ENCODE peak calls at places on chromosome 11, in nine cellular contexts. V is activated T-helper 2 cell treated with anti-CD3 and anti-CD28 coated beads, Interferon-gamma antibody, Interleukin-2, Interleukin-4, amounts not matched to agents 10 μg/mL and 5 μg/mL and 100 μg/mL, durations not matched to agents 14 hours and 24 hours and 36 hours; Q is EH; X is non-pigmented ciliary epithelial cell; J is endothelial cell; I is neural crest cell; P is natural killer cell treated with Interleukin-12 subunit alpha and Interleukin-12 subunit beta and Interleukin-15 and Interleukin-18, amount 100 ng/mL, for 72 hours; T is stimulated activated CD8-positive, alpha-beta memory T cell treated with anti-CD3 and anti-CD28 coated beads, Interleukin-4, amount 100 ng/mL, for 4 hours; U is activated effector memory CD4-positive, alpha-beta T cell treated with Interleukin-2 at 50 U/mL for 16 hours. R is an unnamed sample.

GRCh38 chr11:46180741-46181140 is 59.5 kb upstream of the PHF21A start:
- DNase-seq in I (no peak), J (no peak), X (no peak), U (no peak), T (no peak), Q (no peak), V (no peak), P (no peak), R (no peak)

GRCh38 chr11:88352139-88352538 is 14.6 kb upstream of the CTSC start:
- DNase-seq in U (no peak), P (no peak), Q (peak), I (no peak), X (peak), T (no peak), J (no peak), V (no peak), R (no peak)

GRCh38 chr11:32053151-32053550 is 37.7 kb upstream of the RCN1 start:
- DNase-seq in U (no peak), X (no peak), I (no peak), Q (peak), P (no peak), V (no peak), J (no peak), T (no peak), R (no peak)

GRCh38 chr11:27757953-27758352 is 57.7 kb upstream of the BDNF start:
- DNase-seq in P (no peak), X (peak), Q (peak), T (no peak), J (no peak), I (no peak), U (no peak), V (no peak), R (no peak)

GRCh38 chr11:86515297-86516094 is 140.8 kb downstream of the CCDC81 start:
- DNase-seq in Q (peak), X (peak), T (no peak), P (no peak), U (no peak), V (no peak), J (peak), I (no peak), R (no peak)

GRCh38 chr11:62980133-62980760 is 4.5 kb downstream of the SLC22A6 start:
- DNase-seq in I (no peak), U (no peak), P (no peak), T (no peak), V (no peak), X (no peak), J (peak), Q (peak), R (no peak)

GRCh38 chr11:122765487-122766131 is 72.7 kb upstream of the CRTAM start:
- DNase-seq in Q (no peak), X (no peak), J (no peak), I (no peak), V (no peak), U (no peak), T (no peak), P (no peak), R (no peak)

GRCh38 chr11:44235765-44236201 is 74.2 kb downstream of the ALX4 start:
- DNase-seq in J (no peak), U (no peak), P (no peak), V (no peak), I (no peak), T (no peak), Q (no peak), X (no peak), R (no peak)

GRCh38 chr11:86990520-86990919 is 35.3 kb upstream of the FZD4 start:
- DNase-seq in Q (peak), V (no peak), J (no peak), P (no peak), X (peak), U (no peak), I (no peak), T (no peak), R (no peak)

GRCh38 chr11:11468919-11469318 is 115.9 kb upstream of the CSNK2A3 start:
- DNase-seq in T (no peak), J (no peak), Q (peak), V (no peak), X (no peak), I (no peak), P (no peak), U (no peak), R (no peak)